ENCODE peak calls at places on chromosomes 11 and 22, in six cellular contexts. F, T, D, C, A and H are unnamed samples.

GRCh38 chr11:119702261-119702591 is 26.8 kb downstream of the NECTIN1 start:
- DNase-seq in T (no peak), A (no peak), F (peak), C (no peak), D (no peak), H (no peak)

GRCh38 chr11:92070026-92070889 is 154.4 kb upstream of the FAT3 start:
- DNase-seq in F (peak), D (peak), T (no peak), A (peak), C (no peak), H (no peak)

GRCh38 chr11:92962444-92962843 is 7.0 kb upstream of the MTNR1B start:
- DNase-seq in A (no peak), D (no peak), F (no peak), T (no peak), C (no peak), H (no peak)

GRCh38 chr22:20141186-20142077 is 9.4 kb downstream of the CCDC188 start:
- DNase-seq in T (peak), A (peak), F (peak), C (no peak), D (peak), H (peak)

GRCh38 chr11:26753738-26754504 is 32.1 kb upstream of the SLC5A12 start:
- DNase-seq in T (no peak), F (peak), A (peak), C (no peak), D (peak), H (peak)

GRCh38 chr22:39718206-39718605 is 147.7 kb downstream of the CACNA1I start:
- DNase-seq in D (no peak), T (no peak), F (no peak), C (no peak), A (no peak), H (no peak)

GRCh38 chr22:17266261-17266971 is 47.2 kb upstream of the ADA2 start:
- DNase-seq in C (no peak), T (no peak), F (no peak), D (no peak), A (peak), H (no peak)

GRCh38 chr22:47627561-47628253 is 865.3 kb downstream of the TBC1D22A start:
- DNase-seq in C (no peak), D (no peak), F (no peak), A (no peak), T (no peak), H (no peak)

GRCh38 chr11:7204778-7205177 is 46.9 kb upstream of the SYT9 start:
- DNase-seq in F (no peak), T (peak), A (peak), C (no peak), D (peak), H (peak)

GRCh38 chr11:2542406-2542805 is 97.6 kb downstream of the KCNQ1 start:
- DNase-seq in C (no peak), F (no peak), T (no peak), D (no peak), A (no peak), H (no peak)

GRCh38 chr11:121446752-121447156 is 5.4 kb upstream of the SORL1 start:
- DNase-seq in A (peak), T (no peak), D (peak), C (no peak), F (no peak), H (no peak)

GRCh38 chr22:29029202-29030000 is 32.2 kb downstream of the C22orf31 start:
- DNase-seq in A (no peak), D (no peak), C (no peak), F (no peak), T (no peak), H (no peak)

GRCh38 chr22:29030618-29031235 is 30.9 kb downstream of the C22orf31 start:
- DNase-seq in D (peak), C (no peak), T (peak), F (peak), A (peak), H (peak)

GRCh38 chr22:29031236-29031982 is 30.2 kb downstream of the C22orf31 start:
- DNase-seq in T (peak), A (peak), F (peak), D (peak), C (no peak), H (peak)

GRCh38 chr22:29028468-29028867 is 33.2 kb downstream of the C22orf31 start:
- DNase-seq in A (no peak), D (no peak), C (no peak), F (no peak), T (no peak), H (no peak)

DNA sequence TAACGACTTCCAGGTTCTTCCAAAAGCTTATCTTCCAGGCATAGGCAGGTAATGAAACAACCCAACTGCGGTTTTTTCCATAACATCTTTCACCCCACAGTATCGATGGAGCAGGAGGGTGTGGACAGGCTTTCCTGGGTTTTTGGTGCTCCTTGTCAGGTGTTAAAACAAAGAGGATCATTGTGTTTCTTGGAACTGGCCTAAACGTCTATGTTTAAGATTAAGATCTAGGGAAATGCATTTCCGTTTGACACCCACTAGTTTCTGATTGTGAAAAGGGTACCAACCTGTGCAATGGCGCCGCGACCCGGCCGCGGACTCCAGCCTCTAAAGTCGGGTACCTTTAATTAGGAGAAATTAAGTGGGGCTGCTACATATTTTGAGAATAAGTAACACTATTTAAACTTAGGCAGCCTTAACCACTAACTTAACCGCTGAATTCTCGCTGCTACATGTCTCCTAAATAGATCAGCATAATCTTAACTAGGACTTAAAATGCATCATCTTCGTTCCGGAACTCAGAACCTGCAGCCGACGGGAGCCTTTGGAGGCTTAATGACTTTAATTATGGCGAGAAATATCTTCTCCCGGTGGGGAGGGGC is 31.5 kb downstream of the C22orf31 start:
- DNase-seq in C (no peak), F (peak), A (peak), T (no peak), D (peak), H (peak)
- TF ChIP-seq CTCF in C (no peak), F (no peak), A (no peak), T (peak), D (no peak), H (no peak)

GRCh38 chr11:75244052-75244814 is 3.7 kb downstream of the TPBGL start:
- DNase-seq in F (no peak), T (no peak), C (no peak), A (no peak), D (no peak), H (no peak)

GRCh38 chr11:75242722-75243600 is 2.4 kb downstream of the TPBGL start:
- DNase-seq in D (no peak), F (no peak), C (no peak), A (no peak), T (no peak), H (no peak)

GRCh38 chr11:75241036-75241905 is 697 bp downstream of the TPBGL start:
- DNase-seq in F (peak), C (peak), D (peak), A (peak), T (peak), H (peak)

GRCh38 chr11:75240381-75241035 is at the start of gene TPBGL:
- DNase-seq in A (peak), F (no peak), C (no peak), D (no peak), T (no peak), H (no peak)

DNA sequence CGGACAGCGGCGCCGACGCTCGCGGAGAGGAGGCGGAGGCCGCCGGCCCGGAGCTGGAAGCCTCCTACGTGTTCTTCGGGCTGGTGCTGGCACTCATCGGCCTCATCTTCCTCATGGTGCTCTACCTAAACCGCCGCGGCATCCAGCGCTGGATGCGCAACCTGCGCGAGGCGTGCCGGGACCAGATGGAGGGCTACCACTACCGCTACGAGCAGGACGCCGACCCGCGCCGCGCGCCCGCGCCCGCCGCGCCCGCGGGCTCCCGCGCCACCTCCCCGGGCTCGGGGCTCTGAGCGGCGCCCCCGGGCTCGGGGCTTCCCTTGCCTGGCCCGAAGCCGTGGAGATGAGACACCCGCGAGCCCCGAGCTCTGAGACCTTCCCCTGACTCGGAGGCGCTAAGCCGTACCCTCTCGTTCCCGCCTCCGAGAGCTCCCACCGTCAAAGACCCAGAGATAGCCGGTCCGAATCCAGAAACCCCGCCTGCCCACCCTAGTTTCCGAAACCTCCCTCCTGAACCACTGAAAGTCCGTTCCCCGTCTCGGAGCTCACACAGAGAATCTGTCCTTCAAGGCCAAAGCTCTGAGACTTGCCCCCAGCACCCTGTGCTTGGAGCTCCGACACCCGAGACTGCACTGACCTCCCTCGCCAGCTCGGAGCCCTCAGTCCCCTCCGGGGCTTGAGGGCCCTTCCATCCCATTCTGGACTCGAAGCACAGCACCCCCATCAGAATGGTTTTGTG is 1.5 kb downstream of the TPBGL start:
- DNase-seq in D (no peak), F (no peak), T (no peak), C (no peak), A (no peak), H (no peak)
- TF ChIP-seq CTCF in D (no peak), F (peak), T (no peak), C (peak), A (no peak), H (no peak)

GRCh38 chr11:61737131-61737530 is 15.3 kb upstream of the MYRF start:
- DNase-seq in C (no peak), T (no peak), D (no peak), F (no peak), A (no peak), H (no peak)
- TF ChIP-seq CTCF in C (no peak), T (no peak), D (no peak), F (peak), A (no peak), H (no peak)

GRCh38 chr11:68367252-68367651 is 54.9 kb downstream of the LRP5 start:
- DNase-seq in F (no peak), D (no peak), T (no peak), C (no peak), A (no peak), H (no peak)
- TF ChIP-seq CTCF in F (no peak), D (no peak), T (no peak), C (no peak), A (no peak), H (no peak)

DNA sequence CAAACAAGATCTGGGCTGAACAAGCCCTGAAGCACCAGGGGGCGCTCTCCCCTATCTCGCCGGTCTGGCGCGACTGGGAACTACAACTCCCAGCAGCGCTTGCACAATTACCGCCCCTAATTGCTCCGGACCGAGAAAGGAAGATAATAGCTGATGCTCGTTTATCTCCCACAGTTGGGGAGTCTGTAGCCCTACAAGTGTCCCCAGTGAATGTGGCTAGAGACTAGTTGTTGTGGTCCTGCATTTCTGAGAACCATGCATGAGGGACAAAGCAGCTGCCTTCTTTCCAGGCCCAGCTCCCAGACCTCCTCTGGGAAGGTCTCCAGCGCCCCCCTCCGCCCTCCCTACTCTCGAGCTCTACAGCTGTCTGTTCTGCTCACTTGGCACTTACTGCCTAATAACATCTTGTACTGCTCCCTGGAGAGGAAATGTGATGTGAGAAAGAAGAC is 34.4 kb downstream of the NRXN2 start:
- DNase-seq in C (peak), A (peak), D (peak), T (peak), F (peak), H (peak)
- TF ChIP-seq CTCF in C (peak), A (peak), D (peak), T (peak), F (peak), H (peak)

GRCh38 chr22:37273846-37274225 is 8.5 kb upstream of the CYTH4 start:
- DNase-seq in A (no peak), D (no peak), T (no peak), F (no peak), C (no peak), H (no peak)

GRCh38 chr22:37275622-37276021 is 6.7 kb upstream of the CYTH4 start:
- DNase-seq in D (no peak), A (no peak), T (no peak), C (no peak), F (no peak), H (no peak)

GRCh38 chr22:37273126-37273845 is 9.0 kb upstream of the CYTH4 start:
- DNase-seq in A (peak), F (peak), T (peak), C (no peak), D (peak), H (peak)

GRCh38 chr22:37275134-37275533 is 7.2 kb upstream of the CYTH4 start:
- DNase-seq in T (no peak), D (no peak), A (no peak), F (no peak), C (no peak), H (no peak)

DNA sequence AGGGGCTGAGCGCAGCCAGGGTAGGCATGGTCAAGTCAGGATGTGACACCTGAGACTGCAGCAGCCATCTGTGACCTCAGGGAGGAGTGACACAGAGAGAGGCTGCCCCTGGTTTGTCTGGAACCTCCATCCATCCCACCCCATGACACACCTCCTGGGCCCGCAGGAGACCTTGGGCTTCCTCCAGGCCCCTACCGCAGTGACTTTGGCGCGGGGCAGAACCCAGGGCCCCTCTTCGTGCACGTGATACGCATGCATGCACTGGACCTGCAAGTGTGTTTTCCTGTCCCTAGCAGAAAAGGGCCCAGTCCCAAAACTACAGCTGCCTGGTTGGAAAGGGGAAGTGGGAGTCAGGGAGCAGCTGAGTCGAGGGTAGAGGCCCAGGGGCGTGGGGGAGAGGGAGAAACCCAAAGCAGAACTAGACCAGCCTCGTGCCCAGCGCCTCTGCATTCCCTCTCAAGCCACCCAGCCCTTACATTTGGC is 7.9 kb upstream of the CYTH4 start:
- DNase-seq in D (no peak), T (no peak), F (no peak), C (no peak), A (no peak), H (no peak)
- TF ChIP-seq CTCF in D (no peak), T (no peak), F (no peak), C (no peak), A (no peak), H (no peak)

DNA sequence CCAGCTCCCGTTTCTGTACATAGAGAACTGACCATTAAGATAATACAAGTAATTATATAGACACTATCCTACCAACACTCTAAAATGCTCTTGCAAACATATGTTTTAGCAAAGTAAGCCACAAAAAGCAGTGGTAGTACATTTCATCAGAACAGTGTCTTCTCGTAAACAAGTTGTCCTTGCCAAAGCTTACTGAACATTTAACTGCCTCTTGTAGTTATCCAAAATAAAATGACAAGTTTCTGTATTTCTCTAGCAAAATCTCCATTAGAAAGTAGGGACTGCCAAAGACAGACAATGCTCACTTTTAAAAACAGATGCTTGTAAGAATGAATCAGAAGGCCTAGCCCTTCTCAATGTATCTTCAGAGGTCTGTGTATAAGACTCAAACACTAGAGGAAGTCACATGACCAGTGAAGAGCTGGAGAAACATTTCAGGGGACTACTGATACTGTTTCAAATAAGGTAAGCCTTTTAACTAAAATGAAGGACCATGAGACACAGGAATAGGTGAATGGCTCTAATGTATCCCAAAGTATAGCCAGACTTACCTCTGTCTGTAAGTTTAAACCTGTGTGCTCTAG is 7.8 kb upstream of the ZC3H12C start:
- DNase-seq in A (no peak), C (no peak), F (no peak), D (no peak), T (no peak), H (no peak)
- TF ChIP-seq CTCF in A (no peak), C (no peak), F (no peak), D (no peak), T (no peak), H (no peak)